ENCODE peak calls at places on chromosomes 16 and 17, in five cellular contexts. One of them, this sample, is unnamed.

GRCh38 chr16:73000020-73000906 is 47.7 kb downstream of the ZFHX3 start:
- DNase-seq in heart left ventricle: peak; percentile 49
- DNase-seq in spleen: no peak
- DNase-seq in uterus: no peak
- DNase-seq in breast epithelium: no peak
- DNase-seq in this sample: peak; percentile 74

GRCh38 chr16:88352261-88353200 is 30.2 kb upstream of the ZNF469 start:
- DNase-seq in heart left ventricle: peak; percentile 19
- DNase-seq in spleen: peak; percentile 64
- DNase-seq in uterus: no peak
- DNase-seq in breast epithelium: peak; percentile 68
- DNase-seq in this sample: peak; percentile 51

GRCh38 chr17:61307905-61308886 is 91.4 kb upstream of the TBX2 start:
- DNase-seq in heart left ventricle: no peak
- DNase-seq in spleen: no peak
- DNase-seq in uterus: peak; percentile 58
- DNase-seq in breast epithelium: no peak
- DNase-seq in this sample: no peak

GRCh38 chr16:22161999-22162657 is at the start of gene SDR42E2:
- DNase-seq in heart left ventricle: no peak
- DNase-seq in spleen: no peak
- DNase-seq in uterus: no peak
- DNase-seq in breast epithelium: no peak
- DNase-seq in this sample: no peak

GRCh38 chr16:64870859-64871258 is 251.0 kb downstream of the CDH11 start:
- DNase-seq in heart left ventricle: no peak
- DNase-seq in spleen: no peak
- DNase-seq in uterus: no peak
- DNase-seq in breast epithelium: no peak
- DNase-seq in this sample: no peak

GRCh38 chr16:50167603-50168002 is 14.5 kb downstream of the TENT4B start:
- DNase-seq in heart left ventricle: no peak
- DNase-seq in spleen: no peak
- DNase-seq in uterus: no peak
- DNase-seq in breast epithelium: no peak
- DNase-seq in this sample: no peak

GRCh38 chr17:17542906-17543635 is 46.9 kb upstream of the RASD1 start:
- DNase-seq in heart left ventricle: no peak
- DNase-seq in spleen: no peak
- DNase-seq in uterus: no peak
- DNase-seq in breast epithelium: no peak
- DNase-seq in this sample: no peak

GRCh38 chr16:66262253-66263167 is 104.0 kb upstream of the CDH5 start:
- DNase-seq in heart left ventricle: no peak
- DNase-seq in spleen: no peak
- DNase-seq in uterus: peak; percentile 63
- DNase-seq in breast epithelium: no peak
- DNase-seq in this sample: peak; percentile 77

GRCh38 chr16:82694239-82694874 is 67.6 kb downstream of the CDH13 start:
- DNase-seq in heart left ventricle: no peak
- DNase-seq in spleen: no peak
- DNase-seq in uterus: no peak
- DNase-seq in breast epithelium: no peak
- DNase-seq in this sample: no peak

GRCh38 chr17:38421224-38421841 is 6.9 kb upstream of the ARHGAP23 start:
- DNase-seq in heart left ventricle: no peak
- DNase-seq in spleen: no peak
- DNase-seq in uterus: peak; percentile 50
- DNase-seq in breast epithelium: no peak
- DNase-seq in this sample: peak; percentile 73

GRCh38 chr16:81251871-81252270 is 13.4 kb downstream of the BCO1 start:
- DNase-seq in heart left ventricle: no peak
- DNase-seq in spleen: no peak
- DNase-seq in uterus: no peak
- DNase-seq in breast epithelium: no peak
- DNase-seq in this sample: no peak

GRCh38 chr17:29138991-29139682 is 41.1 kb downstream of the MYO18A start:
- DNase-seq in heart left ventricle: peak; percentile 68
- DNase-seq in spleen: peak; percentile 93
- DNase-seq in uterus: peak; percentile 56
- DNase-seq in breast epithelium: no peak
- DNase-seq in this sample: no peak

GRCh38 chr16:68737046-68737729 is at the start of gene CDH1:
- DNase-seq in heart left ventricle: no peak
- DNase-seq in spleen: peak; percentile 79
- DNase-seq in uterus: no peak
- DNase-seq in breast epithelium: peak; percentile 96
- DNase-seq in this sample: no peak

GRCh38 chr16:88905563-88905962 is 39.1 kb upstream of the PABPN1L start:
- DNase-seq in heart left ventricle: no peak
- DNase-seq in spleen: no peak
- DNase-seq in uterus: no peak
- DNase-seq in breast epithelium: no peak
- DNase-seq in this sample: no peak

GRCh38 chr17:10357768-10358167 is 15.0 kb downstream of the MYH13 start:
- DNase-seq in heart left ventricle: no peak
- DNase-seq in spleen: no peak
- DNase-seq in uterus: peak; percentile 18
- DNase-seq in breast epithelium: no peak
- DNase-seq in this sample: no peak

GRCh38 chr17:51640108-51640622 is 379.8 kb downstream of the UTP18 start:
- DNase-seq in heart left ventricle: no peak
- DNase-seq in spleen: no peak
- DNase-seq in uterus: no peak
- DNase-seq in breast epithelium: no peak
- DNase-seq in this sample: no peak

GRCh38 chr17:7413346-7413985 is 5.8 kb downstream of the NLGN2 start:
- DNase-seq in heart left ventricle: no peak
- DNase-seq in spleen: no peak
- DNase-seq in uterus: no peak
- DNase-seq in breast epithelium: no peak
- DNase-seq in this sample: no peak

GRCh38 chr16:87322833-87323726 is 5.9 kb upstream of the C16orf95 start:
- DNase-seq in heart left ventricle: no peak
- DNase-seq in spleen: peak; percentile 64
- DNase-seq in uterus: peak; percentile 10
- DNase-seq in breast epithelium: no peak
- DNase-seq in this sample: no peak

GRCh38 chr16:17629936-17630335 is 159.2 kb upstream of the XYLT1 start:
- DNase-seq in heart left ventricle: no peak
- DNase-seq in spleen: no peak
- DNase-seq in uterus: no peak
- DNase-seq in breast epithelium: no peak
- DNase-seq in this sample: no peak

GRCh38 chr16:3112058-3112880 is at the start of gene ZNF205:
- DNase-seq in heart left ventricle: peak; percentile 84
- DNase-seq in spleen: peak; percentile 81
- DNase-seq in uterus: peak; percentile 70
- DNase-seq in breast epithelium: peak; percentile 73
- DNase-seq in this sample: peak; percentile 87

GRCh38 chr17:4342535-4342934 is 23.9 kb downstream of the UBE2G1 start:
- DNase-seq in heart left ventricle: no peak
- DNase-seq in spleen: no peak
- DNase-seq in uterus: no peak
- DNase-seq in breast epithelium: no peak
- DNase-seq in this sample: no peak

GRCh38 chr16:51155901-51156810 is 5.1 kb upstream of the SALL1 start:
- DNase-seq in heart left ventricle: no peak
- DNase-seq in spleen: no peak
- DNase-seq in uterus: no peak
- DNase-seq in breast epithelium: no peak
- DNase-seq in this sample: no peak

GRCh38 chr17:17523001-17523713 is 27.0 kb upstream of the RASD1 start:
- DNase-seq in heart left ventricle: no peak
- DNase-seq in spleen: no peak
- DNase-seq in uterus: no peak
- DNase-seq in breast epithelium: no peak
- DNase-seq in this sample: no peak

GRCh38 chr17:27390540-27390939 is 65.7 kb upstream of the KSR1 start:
- DNase-seq in heart left ventricle: no peak
- DNase-seq in spleen: no peak
- DNase-seq in uterus: no peak
- DNase-seq in breast epithelium: no peak
- DNase-seq in this sample: no peak

GRCh38 chr17:71472809-71473789 is 647.7 kb upstream of the SOX9 start:
- DNase-seq in heart left ventricle: no peak
- DNase-seq in spleen: no peak
- DNase-seq in uterus: no peak
- DNase-seq in breast epithelium: no peak
- DNase-seq in this sample: no peak

GRCh38 chr16:88295526-88296436 is 87.0 kb upstream of the ZNF469 start:
- DNase-seq in heart left ventricle: no peak
- DNase-seq in spleen: peak; percentile 77
- DNase-seq in uterus: no peak
- DNase-seq in breast epithelium: no peak
- DNase-seq in this sample: no peak

GRCh38 chr16:66028505-66029216 is 337.8 kb upstream of the CDH5 start:
- DNase-seq in heart left ventricle: no peak
- DNase-seq in spleen: no peak
- DNase-seq in uterus: no peak
- DNase-seq in breast epithelium: no peak
- DNase-seq in this sample: no peak

DNA sequence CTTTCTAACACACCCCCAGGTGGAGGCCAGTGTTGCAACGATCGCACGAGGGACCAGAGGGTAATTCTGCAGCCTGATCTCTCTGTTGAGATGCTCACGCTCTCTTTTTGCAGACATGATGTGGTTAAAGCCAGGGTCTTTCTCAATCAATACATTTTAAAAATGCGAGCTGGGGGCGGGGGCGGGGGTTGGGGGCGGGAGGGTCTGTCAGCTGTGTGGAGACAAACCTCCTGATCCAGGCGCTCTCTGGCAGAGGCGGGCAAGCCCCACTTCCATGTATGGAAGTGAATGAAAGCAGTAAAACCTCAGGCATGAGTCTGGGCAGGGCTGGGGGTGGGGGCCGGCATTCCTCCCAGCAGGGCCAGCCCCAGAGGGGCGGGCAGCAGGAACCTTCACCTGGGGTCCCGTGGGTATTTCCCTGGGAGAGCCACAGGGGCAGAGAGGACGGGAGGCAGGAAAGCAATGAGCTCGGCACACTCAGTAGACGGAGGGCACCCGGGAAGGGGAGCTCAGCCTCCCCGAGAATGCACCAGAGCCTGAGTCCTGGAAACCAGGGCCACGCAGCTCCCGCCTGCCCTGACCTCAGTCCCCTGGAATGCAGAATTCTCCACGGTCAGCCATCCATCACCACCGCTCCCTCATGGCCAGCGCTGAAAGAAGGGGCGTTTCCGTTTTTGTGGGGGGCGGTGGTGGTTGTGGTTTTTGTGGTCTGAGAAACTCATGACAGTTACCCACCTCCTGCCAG is 28.0 kb downstream of the NXN start:
- DNase-seq in heart left ventricle: no peak
- DNase-seq in spleen: no peak
- DNase-seq in uterus: peak; percentile 73
- DNase-seq in breast epithelium: no peak
- DNase-seq in this sample: peak; percentile 85
- H3K4me3 ChIP-seq in heart left ventricle: peak overlapping the region; percentile 19
- H3K4me3 ChIP-seq in spleen: no peak overlapping the region
- H3K4me3 ChIP-seq in uterus: no peak overlapping the region
- H3K4me3 ChIP-seq in breast epithelium: peak overlapping the region; percentile 54
- H3K4me3 ChIP-seq in this sample: peak overlapping the region; percentile 20

DNA sequence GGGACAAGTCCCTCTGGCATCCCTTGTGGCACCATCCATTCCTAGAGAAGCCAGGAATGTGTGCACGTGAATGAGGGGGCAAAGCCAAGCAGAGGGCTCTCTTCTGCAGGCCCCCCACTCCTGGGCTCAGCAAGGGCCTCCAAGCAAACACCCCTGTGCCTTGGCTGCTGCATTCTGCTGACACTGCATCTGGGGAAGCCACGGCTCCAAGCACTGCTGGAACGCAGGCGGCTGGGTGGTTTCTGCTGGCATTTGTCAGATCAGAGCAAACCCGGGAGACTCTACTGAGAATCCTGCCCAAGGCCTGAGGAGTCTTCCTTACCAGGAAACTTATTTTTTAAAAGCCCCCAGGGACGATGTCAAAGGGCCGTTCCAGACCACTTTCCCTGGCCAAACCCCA is 23.3 kb downstream of the ATP6V0D1 start:
- DNase-seq in heart left ventricle: no peak
- DNase-seq in spleen: no peak
- DNase-seq in uterus: no peak
- DNase-seq in breast epithelium: no peak
- DNase-seq in this sample: no peak
- H3K4me1 ChIP-seq in heart left ventricle: peaks cover 76% of the 10 kb centered on the region
- H3K4me1 ChIP-seq in spleen: peaks cover 95% of the 10 kb centered on the region
- H3K4me1 ChIP-seq in uterus: peaks cover 38% of the 10 kb centered on the region
- H3K4me1 ChIP-seq in breast epithelium: peaks cover 65% of the 10 kb centered on the region
- H3K4me1 ChIP-seq in this sample: peaks cover 69% of the 10 kb centered on the region

GRCh38 chr17:75994802-75995350 is 5.8 kb upstream of the CDK3 start:
- DNase-seq in heart left ventricle: no peak
- DNase-seq in spleen: no peak
- DNase-seq in uterus: no peak
- DNase-seq in breast epithelium: no peak
- DNase-seq in this sample: no peak
- TF ChIP-seq POLR2A in heart left ventricle: no peak
- TF ChIP-seq POLR2A in spleen: no peak
- TF ChIP-seq POLR2A in uterus: no peak
- TF ChIP-seq POLR2A in breast epithelium: no peak
- TF ChIP-seq POLR2A in this sample: no peak

GRCh38 chr17:76723812-76724211 is 2.6 kb downstream of the JMJD6 start:
- DNase-seq in heart left ventricle: no peak
- DNase-seq in spleen: no peak
- DNase-seq in uterus: no peak
- DNase-seq in breast epithelium: no peak
- DNase-seq in this sample: no peak
- H3K4me3 ChIP-seq in heart left ventricle: peak overlapping the region; percentile 89
- H3K4me3 ChIP-seq in spleen: no peak overlapping the region
- H3K4me3 ChIP-seq in uterus: no peak overlapping the region
- H3K4me3 ChIP-seq in breast epithelium: peak overlapping the region; percentile 4
- H3K4me3 ChIP-seq in this sample: no peak overlapping the region

DNA sequence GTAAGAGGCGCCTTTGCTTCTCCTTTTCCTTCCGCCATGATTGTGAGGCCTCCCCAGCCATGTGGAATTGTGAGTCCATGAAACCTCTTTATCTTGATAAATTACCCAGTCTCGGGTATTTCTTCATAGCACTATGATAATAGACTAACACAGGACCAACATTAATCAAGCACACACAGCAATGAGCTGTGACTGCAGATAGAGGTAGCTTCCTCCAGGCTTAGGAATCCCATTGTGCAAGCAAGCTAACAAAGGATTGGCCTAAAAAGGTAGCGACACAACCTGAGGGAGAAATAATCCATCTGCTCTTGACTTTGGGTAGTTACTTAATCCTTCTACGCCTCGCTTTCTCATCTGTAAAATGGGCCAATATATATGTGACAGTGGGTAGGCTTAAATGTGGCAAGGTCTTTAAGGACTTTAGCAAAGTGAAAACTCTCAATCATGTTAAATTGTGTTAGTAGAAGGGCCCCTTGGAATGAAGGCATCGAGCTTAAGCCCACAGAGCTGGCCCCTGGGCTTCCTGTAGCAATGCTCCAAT is 393.6 kb downstream of the SOX9 start:
- DNase-seq in heart left ventricle: no peak
- DNase-seq in spleen: no peak
- DNase-seq in uterus: no peak
- DNase-seq in breast epithelium: no peak
- DNase-seq in this sample: no peak
- H3K4me1 ChIP-seq in heart left ventricle: peaks cover 18% of the 10 kb centered on the region
- H3K4me1 ChIP-seq in spleen: no peaks in the 10 kb centered on the region
- H3K4me1 ChIP-seq in uterus: no peaks in the 10 kb centered on the region
- H3K4me1 ChIP-seq in breast epithelium: no peaks in the 10 kb centered on the region
- H3K4me1 ChIP-seq in this sample: no peaks in the 10 kb centered on the region

This sample was measured in sigmoid colon.